ENCODE peak calls at places on chromosomes 6 and 20, in four cellular contexts. N is foreskin fibroblast; W is GM04503; C is CD4-positive, alpha-beta memory T cell. P is an unnamed sample.

GRCh38 chr20:17438436-17439039 is 92.6 kb downstream of the BFSP1 start:
- DNase-seq in N (no peak), W (no peak), C (no peak), P (no peak)

GRCh38 chr6:147438758-147439528 is 69.5 kb upstream of the SAMD5 start:
- DNase-seq in C (no peak), W (no peak), N (no peak), P (no peak)

GRCh38 chr6:12288844-12289654 is 1.1 kb upstream of the EDN1 start:
- DNase-seq in W (no peak), C (no peak), N (peak), P (no peak)

GRCh38 chr6:24494726-24495515 is at the start of gene ALDH5A1:
- DNase-seq in W (no peak), C (peak), N (peak), P (no peak)

GRCh38 chr6:134959603-134960002 is 9.7 kb upstream of the ALDH8A1 start:
- DNase-seq in N (no peak), C (no peak), W (no peak), P (no peak)

GRCh38 chr20:61728786-61729365 is 336.8 kb downstream of the TAF4 start:
- DNase-seq in N (no peak), W (no peak), C (no peak), P (no peak)

GRCh38 chr6:30020629-30021028 is 40.4 kb upstream of the POLR1H start:
- DNase-seq in N (no peak), C (no peak), W (no peak), P (no peak)

GRCh38 chr6:80543598-80544181 is 437.2 kb downstream of the BCKDHB start:
- DNase-seq in W (peak), C (no peak), N (peak), P (peak)

GRCh38 chr6:48511382-48511781 is 400.4 kb upstream of the PTCHD4 start:
- DNase-seq in W (no peak), N (no peak), C (no peak), P (no peak)

GRCh38 chr20:21229163-21229562 is 74.0 kb upstream of the XRN2 start:
- DNase-seq in C (no peak), W (peak), N (peak), P (no peak)

GRCh38 chr6:7587631-7588100 is 2.3 kb upstream of the SNRNP48 start:
- DNase-seq in C (no peak), N (peak), W (peak), P (no peak)

GRCh38 chr6:70413114-70413828 is at the start of gene FAM135A:
- DNase-seq in C (peak), N (peak), W (peak), P (peak)

GRCh38 chr6:14704383-14705271 is 541.2 kb upstream of the JARID2 start:
- DNase-seq in W (no peak), N (peak), C (no peak), P (no peak)

GRCh38 chr6:166922937-166923336 is 33.4 kb downstream of the RNASET2 start:
- DNase-seq in C (no peak), W (no peak), N (no peak), P (no peak)

GRCh38 chr20:52242237-52243230 is 51.0 kb upstream of the ZFP64 start:
- DNase-seq in C (no peak), N (peak), W (no peak), P (no peak)